ENCODE peak calls at places on chromosomes 16 and 17, in four cellular contexts. S is endothelial cell, E is AG10803, U is heart left ventricle. D is an unnamed sample.

GRCh38 chr16:495127-495748 is 32.3 kb upstream of the CAPN15 start:
- DNase-seq in E (peak; percentile 22), U (no peak), S (peak; percentile 61), D (peak; percentile 2)

GRCh38 chr17:79798296-79799173 is 1.7 kb upstream of the CBX8 start:
- DNase-seq in E (peak; percentile 64), U (no peak), S (no peak), D (no peak)

GRCh38 chr16:83561876-83562275 is 245.9 kb upstream of the HSBP1 start:
- DNase-seq in S (peak; percentile 41), U (no peak), E (peak; percentile 18), D (no peak)

GRCh38 chr16:27181020-27181419 is 22.3 kb upstream of the KDM8 start:
- DNase-seq in U (no peak), E (no peak), S (no peak), D (no peak)

GRCh38 chr16:88870608-88871348 is 4.3 kb upstream of the PABPN1L start:
- DNase-seq in U (no peak), E (no peak), S (no peak), D (no peak)

GRCh38 chr17:41511130-41511529 is 5.7 kb upstream of the KRT13 start:
- DNase-seq in U (no peak), S (no peak), E (no peak), D (no peak)

GRCh38 chr16:63385714-63386113 is 1349.5 kb upstream of the CDH8 start:
- DNase-seq in E (no peak), S (no peak), U (no peak), D (no peak)

GRCh38 chr17:39361064-39361463 is 40.4 kb downstream of the FBXL20 start:
- DNase-seq in U (no peak), S (no peak), E (no peak), D (no peak)

GRCh38 chr16:81650982-81651562 is 128.0 kb upstream of the PLCG2 start:
- DNase-seq in U (peak; percentile 84), E (no peak), S (no peak), D (no peak)

GRCh38 chr17:76972046-76972641 is 103.9 kb downstream of the MGAT5B start:
- DNase-seq in U (no peak), S (no peak), E (no peak), D (no peak)

GRCh38 chr16:71956500-71956899 is 43.7 kb downstream of the PKD1L3 start:
- DNase-seq in U (no peak), S (no peak), E (no peak), D (no peak)

GRCh38 chr16:27572711-27573110 is 22.8 kb downstream of the KATNIP start:
- DNase-seq in U (no peak), S (no peak), E (peak; percentile 12), D (no peak)

GRCh38 chr17:77528516-77529327 is 388.0 kb downstream of the SEC14L1 start:
- DNase-seq in U (peak; percentile 34), E (no peak), S (peak; percentile 45), D (no peak)

GRCh38 chr16:17204248-17205043 is 266.3 kb downstream of the XYLT1 start:
- DNase-seq in U (no peak), S (no peak), E (no peak), D (no peak)

GRCh38 chr16:25950586-25951201 is 258.9 kb downstream of the HS3ST4 start:
- DNase-seq in U (no peak), S (no peak), E (no peak), D (no peak)

GRCh38 chr16:5323284-5323683 is 225.7 kb upstream of the EEF2KMT start:
- DNase-seq in E (no peak), U (no peak), S (no peak), D (no peak)

GRCh38 chr17:32723310-32723955 is 153.5 kb downstream of the MYO1D start:
- DNase-seq in E (no peak), S (no peak), U (peak; percentile 20), D (no peak)

GRCh38 chr17:38550661-38551060 is 55.1 kb downstream of the SRCIN1 start:
- DNase-seq in U (peak; percentile 57), S (no peak), E (peak; percentile 55), D (no peak)

GRCh38 chr17:41464682-41465081 is 2.5 kb downstream of the KRT32 start:
- DNase-seq in U (peak; percentile 68), S (no peak), E (peak; percentile 96), D (peak; percentile 39)

GRCh38 chr17:50048988-50049387 is 6.9 kb upstream of the ITGA3 start:
- DNase-seq in U (no peak), S (no peak), E (no peak), D (no peak)

GRCh38 chr17:33511670-33512069 is 218.6 kb upstream of the ASIC2 start:
- DNase-seq in S (no peak), U (no peak), E (no peak), D (no peak)

GRCh38 chr16:80620656-80621605 is 80.1 kb downstream of the DYNLRB2 start:
- DNase-seq in S (no peak), E (no peak), U (no peak), D (no peak)
- TF ChIP-seq CTCF in S (no peak), E (no peak), U (no peak), D (no peak)

GRCh38 chr17:1972429-1973160 is 52.5 kb downstream of the RTN4RL1 start:
- DNase-seq in U (no peak), S (no peak), E (no peak), D (no peak)
- TF ChIP-seq CTCF in U (no peak), S (no peak), E (no peak), D (no peak)

GRCh38 chr17:35242805-35243458 is at the start of gene SLFN5:
- DNase-seq in U (peak; percentile 94), E (peak; percentile 92), S (peak; percentile 78), D (peak; percentile 87)
- TF ChIP-seq CTCF in U (no peak), E (no peak), S (no peak), D (no peak)

GRCh38 chr17:73360961-73361761 is 49.4 kb upstream of the CDC42EP4 start:
- DNase-seq in S (peak; percentile 20), U (no peak), E (no peak), D (no peak)
- TF ChIP-seq CTCF in S (no peak), U (no peak), E (no peak), D (no peak)

GRCh38 chr17:9839433-9839832 is 13.7 kb downstream of the GLP2R start:
- DNase-seq in S (no peak), E (peak; percentile 22), U (no peak), D (no peak)
- TF ChIP-seq CTCF in S (no peak), E (no peak), U (no peak), D (no peak)

GRCh38 chr16:51152691-51153261 is 1.7 kb upstream of the SALL1 start:
- DNase-seq in U (no peak), S (no peak), E (peak; percentile 69), D (no peak)
- TF ChIP-seq CTCF in U (no peak), S (no peak), E (no peak), D (no peak)

GRCh38 chr17:66451188-66452149 is 149.1 kb downstream of the PRKCA start:
- DNase-seq in S (peak; percentile 63), E (no peak), U (no peak), D (no peak)
- TF ChIP-seq CTCF in S (peak; percentile 50), E (no peak), U (no peak), D (no peak)

GRCh38 chr16:22183901-22184614 is 21.8 kb downstream of the SDR42E2 start:
- DNase-seq in E (no peak), U (no peak), S (no peak), D (no peak)
- TF ChIP-seq CTCF in E (peak; percentile 19), U (no peak), S (no peak), D (peak; percentile 43)

GRCh38 chr17:6495450-6496115 is 51.3 kb downstream of the PIMREG start:
- DNase-seq in S (no peak), E (no peak), U (no peak), D (no peak)
- TF ChIP-seq CTCF in S (no peak), E (no peak), U (no peak), D (no peak)

DNA sequence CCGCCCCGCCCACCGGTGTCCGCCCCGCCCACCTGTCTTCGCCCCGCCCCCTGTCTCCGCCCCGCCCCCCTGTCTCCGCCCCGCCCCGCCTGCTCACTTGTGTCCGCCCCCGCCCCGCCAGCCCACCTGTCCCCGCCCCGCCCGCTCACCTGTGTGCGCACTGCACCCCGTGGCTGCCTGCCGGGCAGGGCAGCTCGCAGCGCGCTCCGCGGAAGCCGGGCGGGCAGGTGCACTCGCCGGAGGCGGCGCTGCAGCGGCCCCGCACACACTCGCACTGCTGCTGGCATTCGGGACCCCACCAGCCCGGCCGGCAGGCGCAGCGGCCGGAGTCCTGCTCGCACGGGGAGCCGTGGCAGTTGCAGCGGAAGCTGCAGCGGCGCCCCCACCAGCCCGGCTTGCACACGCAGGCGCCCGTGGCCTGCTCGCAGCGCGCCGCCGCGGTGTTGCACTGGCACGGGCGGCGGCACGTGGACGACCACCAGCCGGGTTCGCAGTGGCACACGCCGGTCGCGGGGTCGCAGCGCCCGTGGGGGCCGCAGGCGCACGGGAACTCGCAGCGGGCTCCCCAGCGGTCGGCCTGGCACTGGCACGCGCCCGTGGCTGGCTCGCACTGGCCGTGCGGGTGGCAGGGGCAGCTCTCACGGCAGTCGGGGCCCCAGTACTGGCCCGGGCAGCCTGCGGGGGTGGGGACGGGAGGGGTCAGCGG is 2.1 kb downstream of the SCARF1 start:
- DNase-seq in S (peak; percentile 41), U (no peak), E (peak; percentile 8), D (no peak)
- TF ChIP-seq CTCF in S (peak; percentile 28), U (peak; percentile 19), E (no peak), D (peak; percentile 15)